ENCODE peak calls at places on chromosomes 3 and 15, in seven cellular contexts. E is mesenchymal stem cell, P is uterus, J is MM.1S, H is ovary, I is psoas muscle, M is astrocyte. S is an unnamed sample.

GRCh38 chr3:150015906-150016305 is 45.2 kb upstream of the PFN2 start:
- DNase-seq in E (no peak), P (no peak), J (no peak), H (no peak), I (no peak), M (peak; percentile 18), S (no peak)

GRCh38 chr15:68816795-68817303 is 3.8 kb downstream of the ANP32A start:
- DNase-seq in E (peak; percentile 47), P (no peak), J (no peak), H (no peak), I (no peak), M (no peak), S (no peak)

GRCh38 chr3:18424213-18424861 is 802 bp downstream of the SATB1 start:
- DNase-seq in E (no peak), P (peak; percentile 18), J (peak; percentile 32), H (peak; percentile 40), I (no peak), M (no peak), S (no peak)

GRCh38 chr15:57440167-57440566 is 63.9 kb downstream of the CGNL1 start:
- DNase-seq in E (no peak), P (no peak), J (no peak), H (no peak), I (no peak), M (no peak), S (no peak)

GRCh38 chr15:70247281-70247680 is 149.6 kb upstream of the TLE3 start:
- DNase-seq in E (no peak), P (no peak), J (no peak), H (no peak), I (no peak), M (no peak), S (no peak)

GRCh38 chr3:173395412-173396181 is 1.9 kb upstream of the NLGN1 start:
- DNase-seq in E (peak; percentile 83), P (peak; percentile 83), J (peak; percentile 98), H (peak; percentile 81), I (peak; percentile 88), M (peak; percentile 85), S (peak; percentile 39)

GRCh38 chr3:112508261-112508660 is 9.0 kb upstream of the BTLA start:
- DNase-seq in E (no peak), P (no peak), J (no peak), H (no peak), I (no peak), M (no peak), S (no peak)

GRCh38 chr15:42732095-42732827 is 4.7 kb downstream of the CDAN1 start:
- DNase-seq in E (no peak), P (no peak), J (no peak), H (no peak), I (no peak), M (no peak), S (no peak)

GRCh38 chr3:197021231-197021630 is 8.4 kb downstream of the MELTF start:
- DNase-seq in E (no peak), P (no peak), J (no peak), H (peak; percentile 31), I (no peak), M (no peak), S (no peak)

GRCh38 chr15:101675015-101675414 is 22.8 kb upstream of the TM2D3 start:
- DNase-seq in E (peak; percentile 91), P (no peak), J (no peak), H (no peak), I (no peak), M (peak; percentile 81), S (peak; percentile 42)

GRCh38 chr15:88324241-88325065 is 67.9 kb upstream of the NTRK3 start:
- DNase-seq in E (no peak), P (no peak), J (no peak), H (no peak), I (no peak), M (peak; percentile 78), S (no peak)

GRCh38 chr15:99464137-99464536 is 101.6 kb upstream of the MEF2A start:
- DNase-seq in E (no peak), P (no peak), J (no peak), H (no peak), I (no peak), M (no peak), S (no peak)

GRCh38 chr3:24254649-24255048 is 240.0 kb downstream of the THRB start:
- DNase-seq in E (peak; percentile 88), P (no peak), J (no peak), H (no peak), I (no peak), M (peak; percentile 94), S (peak; percentile 54)

GRCh38 chr3:46900007-46900292 is 22.4 kb downstream of the PTH1R start:
- DNase-seq in E (no peak), P (no peak), J (no peak), H (peak; percentile 37), I (peak; percentile 7), M (no peak), S (no peak)

GRCh38 chr3:46900356-46900755 is 22.8 kb downstream of the PTH1R start:
- DNase-seq in E (no peak), P (no peak), J (no peak), H (peak; percentile 23), I (no peak), M (no peak), S (no peak)

GRCh38 chr3:46897829-46898320 is 20.4 kb downstream of the PTH1R start:
- DNase-seq in E (no peak), P (no peak), J (no peak), H (no peak), I (no peak), M (no peak), S (no peak)

GRCh38 chr3:46898321-46899150 is 21.0 kb downstream of the PTH1R start:
- DNase-seq in E (no peak), P (no peak), J (no peak), H (peak; percentile 43), I (peak; percentile 49), M (no peak), S (no peak)

GRCh38 chr3:46899151-46900006 is 21.9 kb downstream of the PTH1R start:
- DNase-seq in E (no peak), P (no peak), J (no peak), H (peak; percentile 26), I (peak; percentile 27), M (no peak), S (no peak)
- H3K27me3 ChIP-seq in E (peaks cover 28% of the 10 kb centered on the region), P (no peaks in the 10 kb centered on the region), J (peaks cover 10% of the 10 kb centered on the region), H (no peaks in the 10 kb centered on the region), I (no peaks in the 10 kb centered on the region), M (no peaks in the 10 kb centered on the region), S (peaks cover 18% of the 10 kb centered on the region)

GRCh38 chr3:9778518-9779129 is 8.9 kb upstream of the CAMK1 start:
- DNase-seq in E (no peak), P (no peak), J (no peak), H (no peak), I (no peak), M (no peak), S (no peak)

GRCh38 chr3:9780451-9780797 is 10.7 kb upstream of the CAMK1 start:
- DNase-seq in E (no peak), P (no peak), J (no peak), H (peak; percentile 36), I (no peak), M (no peak), S (no peak)

GRCh38 chr3:9780920-9781319 is 11.2 kb upstream of the CAMK1 start:
- DNase-seq in E (no peak), P (no peak), J (no peak), H (peak; percentile 0), I (no peak), M (no peak), S (no peak)

GRCh38 chr3:9779197-9779596 is 9.4 kb upstream of the CAMK1 start:
- DNase-seq in E (no peak), P (no peak), J (no peak), H (no peak), I (no peak), M (no peak), S (no peak)

GRCh38 chr3:9779721-9780450 is 10.1 kb upstream of the CAMK1 start:
- DNase-seq in E (no peak), P (no peak), J (no peak), H (no peak), I (no peak), M (no peak), S (no peak)
- H3K4me3 ChIP-seq in E (no peak overlapping the region), P (no peak overlapping the region), J (no peak overlapping the region), H (no peak overlapping the region), I (no peak overlapping the region), M (no peak overlapping the region), S (no peak overlapping the region)

GRCh38 chr3:131178710-131179375 is 152.2 kb downstream of the NEK11 start:
- DNase-seq in E (no peak), P (no peak), J (no peak), H (no peak), I (no peak), M (no peak), S (no peak)

GRCh38 chr3:131172502-131172901 is 145.8 kb downstream of the NEK11 start:
- DNase-seq in E (no peak), P (no peak), J (no peak), H (no peak), I (no peak), M (no peak), S (no peak)

GRCh38 chr3:131174752-131175151 is 148.1 kb downstream of the NEK11 start:
- DNase-seq in E (peak; percentile 2), P (no peak), J (peak; percentile 77), H (no peak), I (no peak), M (peak; percentile 27), S (no peak)
- H3K27me3 ChIP-seq in E (no peaks in the 10 kb centered on the region), P (no peaks in the 10 kb centered on the region), J (no peaks in the 10 kb centered on the region), H (no peaks in the 10 kb centered on the region), I (no peaks in the 10 kb centered on the region), M (no peaks in the 10 kb centered on the region), S (no peaks in the 10 kb centered on the region)

GRCh38 chr3:16136042-16136441 is 38.4 kb upstream of the GALNT15 start:
- DNase-seq in E (no peak), P (no peak), J (no peak), H (no peak), I (no peak), M (peak; percentile 85), S (no peak)
- H3K4me3 ChIP-seq in E (no peak overlapping the region), P (no peak overlapping the region), J (no peak overlapping the region), H (no peak overlapping the region), I (no peak overlapping the region), M (no peak overlapping the region), S (no peak overlapping the region)

GRCh38 chr3:10760199-10760598 is 55.8 kb upstream of the SLC6A11 start:
- DNase-seq in E (no peak), P (no peak), J (no peak), H (no peak), I (no peak), M (no peak), S (no peak)
- H3K27me3 ChIP-seq in E (peaks cover 68% of the 10 kb centered on the region), P (no peaks in the 10 kb centered on the region), J (peaks cover 23% of the 10 kb centered on the region), H (no peaks in the 10 kb centered on the region), I (peaks cover 36% of the 10 kb centered on the region), M (peaks cover 28% of the 10 kb centered on the region), S (no peaks in the 10 kb centered on the region)

DNA sequence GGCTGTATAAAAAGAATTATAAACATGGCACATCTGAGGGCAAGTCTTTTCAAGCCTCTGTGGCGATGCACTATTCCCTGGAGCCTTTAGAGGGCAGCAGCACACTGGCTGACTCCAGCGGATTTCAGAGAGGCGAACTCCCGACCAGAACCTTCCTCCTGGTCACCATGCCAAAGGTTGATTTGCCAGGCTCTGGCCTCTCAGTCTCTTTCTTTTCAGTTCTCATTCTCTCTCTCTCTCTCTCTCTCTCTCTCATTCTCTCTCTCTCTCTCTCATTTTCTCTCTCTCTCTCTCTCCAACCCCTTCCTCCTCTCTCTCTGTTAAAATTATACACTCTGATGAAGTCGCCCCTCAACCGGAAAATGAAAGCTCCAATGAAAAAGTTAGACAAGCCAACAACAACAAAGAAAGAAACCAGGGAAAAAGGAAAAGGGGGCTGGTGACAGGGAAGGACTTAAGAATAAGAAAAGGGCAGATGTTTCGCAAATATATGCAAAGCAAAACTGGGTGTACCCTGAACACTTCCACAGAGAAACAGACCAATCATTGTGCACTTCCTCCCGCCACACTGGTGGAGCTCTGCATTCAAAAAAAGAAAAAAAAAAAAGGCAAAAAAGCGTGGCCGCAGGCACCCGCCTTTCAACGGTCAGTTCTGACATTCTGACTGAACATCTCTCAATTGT is 90.2 kb downstream of the TIGIT start:
- DNase-seq in E (peak; percentile 77), P (peak; percentile 84), J (peak; percentile 69), H (peak; percentile 87), I (peak; percentile 78), M (peak; percentile 74), S (peak; percentile 69)
- H3K4me3 ChIP-seq in E (no peak overlapping the region), P (peak overlapping the region; percentile 46), J (peak overlapping the region; percentile 23), H (peak overlapping the region; percentile 42), I (peak overlapping the region; percentile 56), M (peak overlapping the region; percentile 45), S (peak overlapping the region; percentile 45)

S was measured in AG04450.